ENCODE peak calls at places on chromosomes 11 and 22, in five cellular contexts. E is tibial nerve, B is OCI-LY7, H is iPS DF 6.9, A is adipocyte. W is an unnamed sample.

GRCh38 chr22:29799217-29799680 is 32.1 kb downstream of the UQCR10 start:
- DNase-seq in H (no peak), A (peak; percentile 91), E (peak; percentile 79), B (no peak), W (no peak)

GRCh38 chr11:67371549-67372231 is 1.7 kb downstream of the CLCF1 start:
- DNase-seq in H (no peak), A (peak; percentile 82), E (no peak), B (peak; percentile 60), W (no peak)

GRCh38 chr22:23832226-23833016 is 6.4 kb downstream of the DERL3 start:
- DNase-seq in E (no peak), H (no peak), A (no peak), B (no peak), W (no peak)

GRCh38 chr11:102914238-102915043 is 39.7 kb upstream of the MMP12 start:
- DNase-seq in H (peak; percentile 48), B (no peak), A (peak; percentile 83), E (peak; percentile 27), W (no peak)

GRCh38 chr11:120512727-120513435 is 1.3 kb downstream of the GRIK4 start:
- DNase-seq in E (no peak), H (no peak), B (no peak), A (no peak), W (no peak)

GRCh38 chr22:38657248-38657909 is 941 bp downstream of the CBY1 start:
- DNase-seq in B (peak; percentile 20), H (no peak), E (no peak), A (peak; percentile 27), W (no peak)

GRCh38 chr11:61791737-61792309 is 576 bp downstream of the TMEM258 start:
- DNase-seq in H (no peak), A (peak; percentile 97), E (peak; percentile 78), B (peak; percentile 55), W (peak; percentile 38)

GRCh38 chr11:62980133-62980760 is 4.5 kb downstream of the SLC22A6 start:
- DNase-seq in E (no peak), B (no peak), H (no peak), A (peak; percentile 15), W (no peak)

GRCh38 chr11:63745304-63746170 is 23.0 kb downstream of the ZFTA start:
- DNase-seq in B (peak; percentile 12), A (no peak), H (no peak), E (no peak), W (no peak)

DNA sequence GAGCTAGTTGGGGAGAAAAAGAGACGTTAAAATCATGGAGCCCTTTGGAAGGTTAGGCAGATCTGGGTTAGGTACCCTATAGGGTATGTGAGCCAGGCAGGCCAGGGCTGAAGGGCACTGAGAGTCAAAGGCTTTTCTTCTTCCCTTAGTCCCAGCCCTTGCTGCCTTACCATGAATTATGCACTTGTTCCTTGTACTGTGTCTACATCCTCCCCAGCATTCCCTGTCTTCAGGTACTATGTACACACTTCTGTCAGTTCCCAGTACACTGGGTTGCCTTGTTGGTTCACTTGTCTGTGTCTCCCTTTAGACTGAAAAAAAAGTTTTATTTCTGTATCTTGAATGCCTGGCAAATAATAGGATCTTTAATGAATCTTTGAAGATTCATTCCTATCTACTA is 16.9 kb downstream of the RNF185 start:
- DNase-seq in E (no peak), A (no peak), B (no peak), H (no peak), W (no peak)
- H3K4me1 ChIP-seq in E (no peaks in the 10 kb centered on the region), A (peaks cover 70% of the 10 kb centered on the region), B (no peaks in the 10 kb centered on the region), H (no peaks in the 10 kb centered on the region), W (no peaks in the 10 kb centered on the region)

DNA sequence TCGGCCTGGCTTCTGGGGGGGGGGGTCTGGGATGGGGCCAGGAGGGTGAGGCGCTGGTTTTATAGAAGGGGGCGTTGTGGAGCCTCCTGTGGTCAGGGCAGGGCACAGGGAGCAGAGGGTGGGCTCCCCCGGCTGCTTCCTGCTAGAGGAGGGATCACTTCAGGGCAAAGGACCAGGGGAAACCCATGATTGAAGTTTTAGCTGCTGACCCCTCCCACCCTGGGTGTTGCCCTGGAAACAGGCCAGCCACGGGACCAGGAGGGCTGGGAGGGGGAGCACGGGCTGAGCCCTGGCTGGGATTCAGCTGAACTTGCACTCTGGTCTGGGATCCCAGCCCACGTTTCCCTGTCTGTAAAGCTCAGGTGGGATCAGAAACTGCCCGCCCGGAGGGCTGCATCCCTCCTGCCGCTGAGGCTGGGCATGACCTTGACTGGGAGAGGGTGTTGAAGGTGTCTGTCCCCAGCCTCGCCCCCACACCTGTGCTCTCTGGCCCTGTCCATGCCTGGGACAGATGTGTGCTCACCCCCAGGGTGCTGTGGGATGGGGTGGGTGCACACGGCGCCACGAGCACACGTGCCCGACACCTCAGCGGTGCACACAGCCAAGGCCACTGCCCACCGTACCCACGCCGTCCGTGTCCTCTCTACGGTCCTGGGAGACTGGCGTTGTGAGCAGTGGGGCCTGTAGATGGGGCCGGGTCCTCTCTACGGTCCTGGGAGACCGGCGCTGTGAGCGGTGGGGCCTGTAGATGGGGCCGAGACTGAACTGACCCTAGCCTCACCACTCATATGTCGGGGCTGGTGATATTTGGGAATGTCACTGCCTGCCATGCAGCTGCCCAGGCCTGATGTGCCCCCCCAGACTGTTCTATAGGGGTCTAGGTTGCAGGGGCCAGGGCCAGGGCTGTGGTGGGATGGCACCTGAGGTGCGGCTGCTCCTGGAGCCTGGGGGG is 2.3 kb downstream of the TSPAN4 start:
- DNase-seq in H (no peak), B (peak; percentile 32), E (peak; percentile 97), A (peak; percentile 92), W (no peak)
- H3K4me1 ChIP-seq in H (peaks cover 14% of the 10 kb centered on the region), B (peaks cover 40% of the 10 kb centered on the region), E (peaks cover 71% of the 10 kb centered on the region), A (peaks cover 52% of the 10 kb centered on the region), W (peaks cover 31% of the 10 kb centered on the region)

DNA sequence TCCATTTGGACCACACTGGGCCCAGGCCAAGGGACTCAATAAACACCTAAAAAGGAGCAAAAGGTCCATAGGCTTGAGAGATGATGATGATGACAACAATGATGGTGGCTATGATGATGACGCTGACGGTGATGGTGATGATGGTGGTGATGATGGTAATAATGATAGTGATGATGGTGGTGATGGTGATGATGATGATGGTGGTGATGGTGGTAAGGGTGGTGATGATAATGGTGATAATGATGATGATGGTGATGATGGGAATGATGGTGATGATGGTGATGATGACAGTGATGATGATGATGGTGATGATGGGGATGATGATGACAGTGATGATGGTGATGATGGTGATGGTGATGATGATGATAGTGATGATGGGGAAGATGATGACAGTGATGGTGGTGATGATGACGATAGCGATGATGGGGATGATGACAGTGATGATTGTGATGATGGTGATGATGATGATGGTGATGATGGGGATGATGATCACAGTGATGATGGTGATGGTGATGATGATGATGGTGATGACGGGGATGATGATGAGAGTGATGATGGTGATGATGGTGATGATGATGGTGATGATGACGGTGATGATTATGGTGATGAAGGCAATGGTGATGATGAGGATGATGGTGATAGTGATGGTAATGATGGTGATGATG is 7.1 kb upstream of the RASD2 start:
- DNase-seq in B (no peak), E (no peak), A (no peak), H (no peak), W (no peak)
- H3K4me1 ChIP-seq in B (peaks cover 9% of the 10 kb centered on the region), E (no peaks in the 10 kb centered on the region), A (peaks cover 11% of the 10 kb centered on the region), H (peaks cover 3% of the 10 kb centered on the region), W (no peaks in the 10 kb centered on the region)

DNA sequence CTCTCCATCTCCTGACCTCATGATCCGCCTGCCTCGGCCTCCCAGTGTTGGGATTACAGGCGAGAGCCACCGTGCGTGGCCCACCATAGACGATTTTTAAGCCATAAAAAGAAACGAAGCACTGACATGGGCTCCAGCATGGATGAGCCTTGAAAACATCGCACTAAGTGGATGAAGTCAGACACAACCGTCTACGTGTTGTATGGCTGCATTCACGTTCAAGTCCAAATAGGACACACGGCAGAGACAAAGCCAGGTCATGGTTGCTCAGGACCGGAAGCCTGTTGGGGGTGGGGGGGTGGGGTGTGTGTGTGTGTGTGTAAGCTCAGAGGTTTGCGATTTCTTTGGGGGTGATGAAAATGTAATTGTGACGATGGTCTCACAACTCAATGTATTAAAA is 10.0 kb downstream of the RRP7A start:
- DNase-seq in H (no peak), E (no peak), B (peak; percentile 54), A (no peak), W (no peak)
- H3K4me1 ChIP-seq in H (no peaks in the 10 kb centered on the region), E (no peaks in the 10 kb centered on the region), B (peaks cover 38% of the 10 kb centered on the region), A (no peaks in the 10 kb centered on the region), W (no peaks in the 10 kb centered on the region)

GRCh38 chr11:76793834-76794291 is 10.7 kb downstream of the TSKU start:
- DNase-seq in B (no peak), E (no peak), H (no peak), A (no peak), W (no peak)

GRCh38 chr11:76791861-76792260 is 8.7 kb downstream of the TSKU start:
- DNase-seq in H (no peak), B (no peak), A (peak; percentile 88), E (no peak), W (no peak)

GRCh38 chr11:76793391-76793811 is 10.2 kb downstream of the TSKU start:
- DNase-seq in E (no peak), B (no peak), H (no peak), A (no peak), W (no peak)

GRCh38 chr11:76794371-76795284 is 11.5 kb downstream of the TSKU start:
- DNase-seq in A (no peak), H (no peak), E (no peak), B (no peak), W (no peak)

GRCh38 chr11:76792505-76793264 is 9.5 kb downstream of the TSKU start:
- DNase-seq in A (no peak), B (no peak), H (no peak), E (no peak), W (no peak)
- H3K4me1 ChIP-seq in A (peaks cover 72% of the 10 kb centered on the region), B (no peaks in the 10 kb centered on the region), H (peaks cover 6% of the 10 kb centered on the region), E (peaks cover 42% of the 10 kb centered on the region), W (no peaks in the 10 kb centered on the region)

DNA sequence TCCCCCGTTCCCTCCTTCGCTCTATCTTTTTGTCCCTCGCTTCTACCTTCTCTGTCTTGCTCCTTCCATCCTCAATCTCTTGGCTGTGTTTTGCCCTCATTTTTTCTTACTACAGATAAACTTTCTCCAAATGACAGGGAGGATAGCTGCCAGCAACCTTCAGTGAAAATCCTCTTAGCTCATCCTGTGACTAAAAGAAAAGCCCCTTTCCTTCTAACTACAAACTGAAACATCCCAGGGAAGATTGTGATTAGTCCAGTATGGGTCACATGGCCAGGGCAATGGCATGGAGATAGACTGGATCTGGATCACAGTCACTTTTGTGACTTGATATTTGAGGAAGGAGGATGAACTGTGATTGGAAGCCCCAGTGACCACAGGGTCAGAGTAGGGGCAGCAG is 10.4 kb downstream of the SPON1 start:
- DNase-seq in H (no peak), E (no peak), A (no peak), B (no peak), W (no peak)
- H3K4me1 ChIP-seq in H (no peaks in the 10 kb centered on the region), E (no peaks in the 10 kb centered on the region), A (peaks cover 58% of the 10 kb centered on the region), B (peaks cover 17% of the 10 kb centered on the region), W (no peaks in the 10 kb centered on the region)

GRCh38 chr22:17434856-17435255 is 65.6 kb downstream of the CECR2 start:
- DNase-seq in A (no peak), E (no peak), B (no peak), H (no peak), W (no peak)
- H3K4me1 ChIP-seq in A (peaks cover 20% of the 10 kb centered on the region), E (no peaks in the 10 kb centered on the region), B (peaks cover 31% of the 10 kb centered on the region), H (peaks cover 7% of the 10 kb centered on the region), W (no peaks in the 10 kb centered on the region)

GRCh38 chr11:46719543-46720218 is 668 bp downstream of the F2 start:
- DNase-seq in B (no peak), E (no peak), H (no peak), A (no peak), W (no peak)
- H3K4me1 ChIP-seq in B (peaks cover 17% of the 10 kb centered on the region), E (no peaks in the 10 kb centered on the region), H (peaks cover 3% of the 10 kb centered on the region), A (peaks cover 8% of the 10 kb centered on the region), W (peaks cover 9% of the 10 kb centered on the region)

GRCh38 chr11:19976281-19976941 is 183.9 kb downstream of the DBX1 start:
- DNase-seq in B (no peak), A (no peak), H (no peak), E (no peak), W (no peak)
- H3K4me1 ChIP-seq in B (no peaks in the 10 kb centered on the region), A (peaks cover 31% of the 10 kb centered on the region), H (no peaks in the 10 kb centered on the region), E (peaks cover 6% of the 10 kb centered on the region), W (no peaks in the 10 kb centered on the region)

W was measured in effector memory CD4-positive, alpha-beta T cell.